ENCODE peak calls at places on chromosomes 7 and 10, in four cellular contexts. Q is left lung; Y is HCT116; P is CD4-positive, alpha-beta T cell. W is an unnamed sample. For H3K9me3, the result is how much of the 10 kb centered on the place peaks cover.

GRCh38 chr7:92135100-92135429 is 788 bp upstream of the CYP51A1 start:
- DNase-seq in P (no peak), Q (no peak), Y (no peak), W (no peak)

GRCh38 chr10:93160829-93161228 is 87.1 kb downstream of the CYP26A1 start:
- DNase-seq in Y (no peak), P (no peak), Q (peak), W (no peak)

GRCh38 chr10:77037735-77038411 is 599.7 kb downstream of the KCNMA1 start:
- DNase-seq in Y (no peak), Q (no peak), P (no peak), W (no peak)

GRCh38 chr10:1687606-1688005 is 49.7 kb downstream of the ADARB2 start:
- DNase-seq in P (no peak), Q (no peak), Y (no peak), W (no peak)

GRCh38 chr10:103966671-103967432 is at the start of gene SLK:
- DNase-seq in Q (peak), Y (peak), P (peak), W (no peak)

GRCh38 chr10:106652279-106652678 is 512.2 kb downstream of the SORCS1 start:
- DNase-seq in Q (no peak), P (no peak), Y (no peak), W (no peak)

GRCh38 chr10:2122431-2123124 is 385.3 kb upstream of the ADARB2 start:
- DNase-seq in Q (no peak), Y (no peak), P (no peak), W (no peak)

GRCh38 chr7:28316489-28316888 is 95.8 kb upstream of the CREB5 start:
- DNase-seq in Q (no peak), P (no peak), Y (no peak), W (no peak)

GRCh38 chr10:79044036-79044664 is 24.6 kb upstream of the ZMIZ1 start:
- DNase-seq in P (no peak), Q (no peak), Y (no peak), W (no peak)

GRCh38 chr10:103491729-103492364 is 1.7 kb upstream of the NEURL1 start:
- DNase-seq in Y (peak), P (no peak), Q (peak), W (no peak)

GRCh38 chr7:78967046-78967445 is 486.4 kb downstream of the MAGI2 start:
- DNase-seq in P (no peak), Y (no peak), Q (no peak), W (no peak)

GRCh38 chr10:49052069-49052468 is 63.3 kb downstream of the VSTM4 start:
- DNase-seq in Y (no peak), P (no peak), Q (no peak), W (no peak)

GRCh38 chr10:132447446-132448247 is 50.6 kb downstream of the PWWP2B start:
- DNase-seq in Q (peak), P (peak), Y (no peak), W (no peak)

GRCh38 chr7:31782411-31782991 is 95.5 kb downstream of the PPP1R17 start:
- DNase-seq in P (no peak), Y (peak), Q (no peak), W (peak)

GRCh38 chr7:131480384-131481315 is 75.8 kb downstream of the PODXL start:
- DNase-seq in Q (no peak), P (no peak), Y (no peak), W (peak)

GRCh38 chr10:78062296-78062695 is 28.6 kb downstream of the RPS24 start:
- DNase-seq in Y (no peak), P (no peak), Q (no peak), W (no peak)

GRCh38 chr7:155459133-155459866 is 1.4 kb downstream of the EN2 start:
- DNase-seq in P (no peak), Q (no peak), Y (no peak), W (no peak)

GRCh38 chr7:16755397-16755796 is 1.8 kb downstream of the TSPAN13 start:
- DNase-seq in Q (no peak), P (no peak), Y (no peak), W (no peak)

GRCh38 chr7:81297317-81297716 is 378.5 kb upstream of the SEMA3C start:
- DNase-seq in P (no peak), Q (no peak), Y (no peak), W (no peak)

GRCh38 chr10:44386546-44387052 is 1.7 kb upstream of the CXCL12 start:
- DNase-seq in P (peak), Q (peak), Y (no peak), W (no peak)

GRCh38 chr10:4070171-4070570 is 285.2 kb upstream of the KLF6 start:
- DNase-seq in P (no peak), Y (no peak), Q (no peak), W (no peak)

GRCh38 chr10:49738616-49739360 is 23.3 kb downstream of the OGDHL start:
- DNase-seq in Q (no peak), P (no peak), Y (no peak), W (no peak)

GRCh38 chr7:103573479-103574058 is 127.6 kb upstream of the SLC26A5 start:
- DNase-seq in P (no peak), Y (peak), Q (no peak), W (peak)

GRCh38 chr7:22979861-22980260 is 34.1 kb downstream of the HYCC1 start:
- DNase-seq in P (no peak), Q (no peak), Y (no peak), W (no peak)

GRCh38 chr10:121134711-121135110 is 283.5 kb downstream of the WDR11 start:
- DNase-seq in Y (no peak), P (no peak), Q (no peak), W (no peak)

GRCh38 chr10:44389150-44389549 is 4.3 kb upstream of the CXCL12 start:
- DNase-seq in P (no peak), Q (no peak), Y (no peak), W (no peak)

GRCh38 chr7:78924581-78924980 is 528.9 kb downstream of the MAGI2 start:
- DNase-seq in Q (no peak), P (no peak), Y (peak), W (peak)

GRCh38 chr10:88731296-88731695 is 25.2 kb downstream of the LIPK start:
- DNase-seq in Q (no peak), P (no peak), Y (no peak), W (peak)

GRCh38 chr7:47153076-47153475 is 428.8 kb downstream of the TNS3 start:
- DNase-seq in Q (no peak), P (no peak), Y (no peak), W (no peak)

GRCh38 chr10:5546891-5547683 is 22.3 kb downstream of the CALML3 start:
- DNase-seq in P (no peak), Q (peak), Y (peak), W (no peak)

GRCh38 chr7:158424531-158424930 is 163.1 kb downstream of the PTPRN2 start:
- DNase-seq in Y (no peak), P (no peak), Q (no peak), W (no peak)
- H3K9me3 ChIP-seq in Y (under half), P (under half), Q (under half), W (under half)

GRCh38 chr10:17276756-17277424 is 48.8 kb downstream of the VIM start:
- DNase-seq in Q (no peak), Y (no peak), P (no peak), W (no peak)

GRCh38 chr10:17273403-17273802 is 45.4 kb downstream of the VIM start:
- DNase-seq in Y (peak), Q (no peak), P (no peak), W (no peak)

GRCh38 chr10:17282311-17282710 is 54.3 kb downstream of the VIM start:
- DNase-seq in P (no peak), Q (no peak), Y (no peak), W (no peak)

DNA sequence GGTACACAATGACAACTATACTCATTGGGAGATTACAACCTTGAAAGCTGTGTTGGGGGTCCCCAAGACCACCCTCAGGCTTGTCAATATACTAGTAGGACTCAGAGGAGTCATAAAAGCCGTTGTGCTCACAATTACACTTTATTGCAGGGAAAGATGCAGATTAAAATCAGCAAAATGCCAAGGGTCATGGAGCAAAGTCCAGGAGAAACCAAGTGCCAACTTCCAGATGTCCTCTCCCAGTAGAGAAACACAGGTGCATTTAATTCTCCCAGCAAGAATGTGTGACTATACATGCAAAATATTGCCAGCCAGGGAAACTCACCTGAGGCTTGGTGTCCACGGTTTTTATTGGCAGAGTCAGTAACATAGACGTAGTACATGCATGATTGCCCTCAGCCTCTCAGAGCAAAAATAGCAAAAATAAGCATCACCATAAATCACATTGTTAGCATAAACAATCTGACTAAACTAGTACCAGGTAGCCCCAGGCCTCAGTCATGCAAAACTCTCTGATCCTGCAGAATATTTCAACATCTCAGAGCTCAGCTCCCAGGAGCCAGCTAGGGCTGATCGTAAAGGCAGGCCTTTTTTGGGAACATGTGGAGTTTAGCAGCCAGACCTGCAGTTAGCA is 50.7 kb downstream of the VIM start:
- DNase-seq in Y (no peak), P (no peak), Q (no peak), W (no peak)
- H3K9me3 ChIP-seq in Y (under half), P (under half), Q (under half), W (under half)

GRCh38 chr7:111198255-111198654 is 107.3 kb downstream of the LRRN3 start:
- DNase-seq in P (no peak), Y (peak), Q (no peak), W (no peak)

GRCh38 chr7:111196655-111197054 is 105.7 kb downstream of the LRRN3 start:
- DNase-seq in Y (no peak), P (no peak), Q (no peak), W (no peak)

GRCh38 chr7:111202321-111202720 is 111.4 kb downstream of the LRRN3 start:
- DNase-seq in P (no peak), Q (no peak), Y (no peak), W (no peak)

GRCh38 chr7:111199643-111200042 is 108.7 kb downstream of the LRRN3 start:
- DNase-seq in Y (no peak), P (no peak), Q (no peak), W (peak)
- H3K9me3 ChIP-seq in Y (under half), P (under half), Q (under half), W (under half)

GRCh38 chr10:20303453-20304152 is 487.4 kb downstream of the PLXDC2 start:
- DNase-seq in Q (no peak), P (no peak), Y (no peak), W (no peak)
- H3K9me3 ChIP-seq in Q (under half), P (under half), Y (under half), W (under half)

GRCh38 chr7:64997164-64997908 is 6.5 kb upstream of the ZNF117 start:
- DNase-seq in Y (no peak), Q (no peak), P (no peak), W (no peak)
- H3K9me3 ChIP-seq in Y (under half), Q (half or more), P (half or more), W (under half)

GRCh38 chr7:1021931-1022330 is 22.4 kb upstream of the GPR146 start:
- DNase-seq in Q (peak), Y (no peak), P (no peak), W (no peak)

GRCh38 chr7:1020849-1021251 is 23.5 kb upstream of the GPR146 start:
- DNase-seq in P (no peak), Y (no peak), Q (peak), W (no peak)

GRCh38 chr7:1019789-1020610 is 24.3 kb upstream of the GPR146 start:
- DNase-seq in Y (no peak), P (no peak), Q (peak), W (no peak)

GRCh38 chr7:1022356-1022755 is 22.0 kb upstream of the GPR146 start:
- DNase-seq in Q (peak), Y (no peak), P (no peak), W (no peak)

GRCh38 chr7:1021366-1021765 is 23.0 kb upstream of the GPR146 start:
- DNase-seq in Y (no peak), P (no peak), Q (peak), W (no peak)
- H3K9me3 ChIP-seq in Y (under half), P (under half), Q (under half), W (under half)

W was measured in SK-N-MC.